ENCODE peak calls at places on chromosomes 7 and 10, in nine cellular contexts. J is astrocyte of the spinal cord, H is heart right ventricle, A is GM23338, Y is neural progenitor cell, P is GM12878, N is left ventricle myocardium inferior, T is ovary, O is cardiac muscle cell. Q is an unnamed sample.

GRCh38 chr7:69776611-69777010 is 178.3 kb downstream of the AUTS2 start:
- DNase-seq in J (peak), H (no peak), A (no peak), Y (no peak), P (no peak), N (no peak), T (no peak), O (no peak), Q (no peak)

GRCh38 chr10:24008164-24009066 is 200.5 kb upstream of the KIAA1217 start:
- DNase-seq in J (peak), H (no peak), A (peak), Y (peak), P (no peak), N (peak), T (no peak), O (peak), Q (no peak)

GRCh38 chr10:46550076-46550790 is 6.2 kb downstream of the GPRIN2 start:
- DNase-seq in J (no peak), H (no peak), A (no peak), Y (no peak), P (no peak), N (peak), T (peak), O (no peak), Q (peak)

GRCh38 chr7:32496052-32496813 is 944 bp downstream of the AVL9 start:
- DNase-seq in J (no peak), H (no peak), A (peak), Y (no peak), P (no peak), N (no peak), T (no peak), O (no peak), Q (no peak)

GRCh38 chr10:639001-639750 is 50.3 kb downstream of the DIP2C start:
- DNase-seq in J (no peak), H (no peak), A (no peak), Y (no peak), P (no peak), N (no peak), T (no peak), O (no peak), Q (no peak)

GRCh38 chr7:148402159-148402558 is 188.4 kb upstream of the C7orf33 start:
- DNase-seq in J (no peak), H (no peak), A (no peak), Y (no peak), P (no peak), N (no peak), T (no peak), O (no peak), Q (no peak)

GRCh38 chr7:28354601-28355062 is 57.7 kb upstream of the CREB5 start:
- DNase-seq in J (peak), H (no peak), A (peak), Y (peak), P (no peak), N (no peak), T (no peak), O (no peak), Q (no peak)

GRCh38 chr10:73095479-73096021 is 1.1 kb downstream of the P4HA1 start:
- DNase-seq in J (peak), H (peak), A (peak), Y (peak), P (no peak), N (peak), T (peak), O (peak), Q (no peak)

GRCh38 chr7:157517782-157518513 is 181.1 kb downstream of the DNAJB6 start:
- DNase-seq in J (no peak), H (no peak), A (no peak), Y (no peak), P (no peak), N (no peak), T (no peak), O (no peak), Q (no peak)

GRCh38 chr7:52021343-52021742 is 704.7 kb upstream of the COBL start:
- DNase-seq in J (no peak), H (no peak), A (peak), Y (no peak), P (no peak), N (no peak), T (no peak), O (no peak), Q (no peak)

GRCh38 chr7:52017802-52018679 is 701.4 kb upstream of the COBL start:
- DNase-seq in J (peak), H (no peak), A (peak), Y (peak), P (no peak), N (no peak), T (no peak), O (peak), Q (no peak)

GRCh38 chr7:52018680-52019054 is 702.1 kb upstream of the COBL start:
- DNase-seq in J (no peak), H (no peak), A (no peak), Y (no peak), P (no peak), N (no peak), T (no peak), O (no peak), Q (no peak)
- TF ChIP-seq CTCF in J (no peak), H (no peak), A (no peak), Y (no peak), P (no peak), N (no peak), T (no peak), O (no peak), Q (no peak)

DNA sequence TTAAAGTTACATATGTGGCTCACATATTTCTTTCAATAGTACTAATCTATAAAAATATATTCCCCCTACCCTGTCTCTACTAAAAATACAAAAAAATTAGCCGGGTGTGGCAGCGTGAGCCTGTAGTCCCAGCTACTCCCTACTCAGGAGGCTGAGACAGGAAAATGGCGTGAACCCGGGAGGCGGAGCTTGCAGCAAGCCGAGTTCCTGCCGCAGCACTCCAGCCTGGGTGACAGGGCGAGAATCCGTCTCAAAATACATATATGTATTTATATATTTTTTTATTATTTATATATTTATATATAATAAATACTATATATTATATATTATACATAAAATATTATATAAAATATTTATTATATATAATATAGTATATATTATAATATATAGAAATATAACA is 69.7 kb upstream of the GRM3 start:
- DNase-seq in J (no peak), H (no peak), A (no peak), Y (no peak), P (no peak), N (no peak), T (no peak), O (no peak), Q (no peak)
- H3K4me3 ChIP-seq in J (no peak), H (no peak), A (no peak), Y (no peak), P (no peak), N (no peak), T (no peak), O (no peak), Q (no peak)

GRCh38 chr7:142030294-142030693 is 34.6 kb downstream of the MGAM start:
- DNase-seq in J (no peak), H (no peak), A (peak), Y (peak), P (no peak), N (no peak), T (no peak), O (no peak), Q (no peak)
- TF ChIP-seq CTCF in J (no peak), H (no peak), A (peak), Y (peak), P (no peak), N (no peak), T (no peak), O (no peak), Q (no peak)

GRCh38 chr7:25884265-25884664 is 267.7 kb upstream of the NFE2L3 start:
- DNase-seq in J (no peak), H (no peak), A (no peak), Y (no peak), P (no peak), N (no peak), T (no peak), O (no peak), Q (no peak)

GRCh38 chr7:25887795-25888559 is 264.0 kb upstream of the NFE2L3 start:
- DNase-seq in J (no peak), H (no peak), A (no peak), Y (no peak), P (no peak), N (no peak), T (no peak), O (no peak), Q (no peak)

GRCh38 chr7:25885057-25885576 is 266.9 kb upstream of the NFE2L3 start:
- DNase-seq in J (no peak), H (no peak), A (no peak), Y (no peak), P (no peak), N (no peak), T (no peak), O (no peak), Q (no peak)

GRCh38 chr7:25887266-25887665 is 264.7 kb upstream of the NFE2L3 start:
- DNase-seq in J (no peak), H (no peak), A (no peak), Y (no peak), P (no peak), N (no peak), T (no peak), O (no peak), Q (no peak)

GRCh38 chr7:25886387-25887240 is 265.4 kb upstream of the NFE2L3 start:
- DNase-seq in J (no peak), H (no peak), A (no peak), Y (no peak), P (no peak), N (no peak), T (no peak), O (peak), Q (no peak)
- H3K4me3 ChIP-seq in J (no peak), H (no peak), A (no peak), Y (no peak), P (no peak), N (no peak), T (no peak), O (no peak), Q (peak)

GRCh38 chr10:69004821-69005220 is 16.2 kb downstream of the KIFBP start:
- DNase-seq in J (peak), H (no peak), A (peak), Y (peak), P (no peak), N (no peak), T (no peak), O (no peak), Q (no peak)
- TF ChIP-seq CTCF in J (peak), H (peak), A (no peak), Y (peak), P (peak), N (peak), T (no peak), O (peak), Q (peak)

Q was measured in psoas muscle.